ENCODE peak calls at places on chromosomes 4 and X, in nine cellular contexts. P is naive B cell; I is stimulated activated CD8-positive, alpha-beta memory T cell treated with anti-CD3 and anti-CD28 coated beads, Interleukin-7, amount 100 ng/mL, for 4 hours; F is fibroblast of mammary gland; J is activated T-cell treated with anti-CD3 and anti-CD28 coated beads, Interleukin-2, amount 50 U/mL, for 72 hours; Z is GM23248; H is DMS79 treated with DMSO at 0.1 percent for 48 hours; R is kidney tubule cell; G is SK-N-SH. O is an unnamed sample.

GRCh38 chr4:37985730-37986275 is 25.6 kb downstream of the PTTG2 start:
- DNase-seq in P (no peak), I (no peak), F (no peak), J (no peak), Z (no peak), H (no peak), R (no peak), G (no peak), O (no peak)

GRCh38 chrX:68894513-68895338 is 65.9 kb downstream of the EFNB1 start:
- DNase-seq in P (no peak), I (no peak), F (peak; percentile 20), J (peak; percentile 7), Z (peak; percentile 61), H (peak; percentile 69), R (peak; percentile 50), G (peak; percentile 73), O (no peak)

GRCh38 chr4:90852232-90852631 is 725.0 kb downstream of the CCSER1 start:
- DNase-seq in P (no peak), I (no peak), F (no peak), J (no peak), Z (no peak), H (peak; percentile 3), R (peak; percentile 16), G (no peak), O (no peak)

GRCh38 chrX:151019837-151020236 is 36.7 kb downstream of the HMGB3 start:
- DNase-seq in P (no peak), I (no peak), F (peak; percentile 10), J (no peak), Z (peak; percentile 55), H (no peak), R (peak; percentile 48), G (no peak), O (no peak)

GRCh38 chr4:88672987-88673386 is 24.6 kb downstream of the NAP1L5 start:
- DNase-seq in P (no peak), I (no peak), F (peak; percentile 56), J (peak; percentile 32), Z (peak; percentile 54), H (no peak), R (peak; percentile 34), G (peak; percentile 17), O (peak; percentile 16)

GRCh38 chr4:41204400-41204978 is 9.9 kb downstream of the APBB2 start:
- DNase-seq in P (no peak), I (no peak), F (peak; percentile 68), J (no peak), Z (peak; percentile 83), H (no peak), R (peak; percentile 94), G (no peak), O (no peak)

GRCh38 chr4:145679520-145679919 is 426 bp upstream of the C4orf51 start:
- DNase-seq in P (no peak), I (no peak), F (peak; percentile 93), J (no peak), Z (peak; percentile 93), H (peak; percentile 84), R (peak; percentile 94), G (no peak), O (no peak)

GRCh38 chr4:148120216-148120615 is 322.0 kb downstream of the NR3C2 start:
- DNase-seq in P (no peak), I (no peak), F (no peak), J (no peak), Z (peak; percentile 6), H (no peak), R (no peak), G (no peak), O (no peak)

GRCh38 chr4:150348079-150348478 is 233.9 kb upstream of the MAB21L2 start:
- DNase-seq in P (no peak), I (no peak), F (peak; percentile 85), J (no peak), Z (peak; percentile 60), H (no peak), R (peak; percentile 80), G (no peak), O (no peak)

GRCh38 chrX:24153175-24153795 is 3.8 kb downstream of the ZFX start:
- DNase-seq in P (no peak), I (no peak), F (peak; percentile 57), J (peak; percentile 10), Z (peak; percentile 55), H (peak; percentile 6), R (peak; percentile 40), G (no peak), O (no peak)

GRCh38 chrX:80430826-80431501 is 10.7 kb downstream of the TENT5D start:
- DNase-seq in P (no peak), I (no peak), F (peak; percentile 2), J (no peak), Z (peak; percentile 0), H (no peak), R (peak; percentile 2), G (peak; percentile 1), O (no peak)

GRCh38 chr4:80206541-80207171 is 9.4 kb downstream of the PRDM8 start:
- DNase-seq in P (no peak), I (no peak), F (peak; percentile 49), J (no peak), Z (no peak), H (no peak), R (no peak), G (no peak), O (no peak)

GRCh38 chr4:5719329-5720055 is 8.5 kb downstream of the EVC start:
- DNase-seq in P (no peak), I (no peak), F (no peak), J (no peak), Z (no peak), H (no peak), R (peak; percentile 70), G (no peak), O (no peak)

GRCh38 chrX:24672701-24673190 is 21.0 kb upstream of the POLA1 start:
- DNase-seq in P (no peak), I (no peak), F (no peak), J (no peak), Z (no peak), H (no peak), R (no peak), G (no peak), O (no peak)

GRCh38 chr4:74190332-74190731 is 32.4 kb downstream of the MTHFD2L start:
- DNase-seq in P (no peak), I (no peak), F (no peak), J (no peak), Z (no peak), H (no peak), R (no peak), G (no peak), O (no peak)

GRCh38 chr4:23789765-23790164 is 100.1 kb downstream of the PPARGC1A start:
- DNase-seq in P (no peak), I (no peak), F (peak; percentile 95), J (no peak), Z (peak; percentile 56), H (no peak), R (peak; percentile 95), G (no peak), O (no peak)

GRCh38 chrX:136867096-136867491 is 13.4 kb downstream of the RBMX start:
- DNase-seq in P (no peak), I (no peak), F (peak; percentile 47), J (no peak), Z (peak; percentile 16), H (no peak), R (no peak), G (no peak), O (no peak)